ENCODE peak calls at places on chromosomes 4 and X, in six cellular contexts. N, U, K, G, V and A are unnamed samples.

GRCh38 chrX:45850197-45850774 is 649.6 kb upstream of the DIPK2B start:
- DNase-seq in N (no peak), G (peak), V (peak), U (peak), K (no peak), A (peak)

GRCh38 chr4:137609693-137610450 is 77.6 kb upstream of the PCDH18 start:
- DNase-seq in V (peak), U (peak), K (no peak), N (no peak), G (peak), A (no peak)

GRCh38 chr4:38928886-38929285 is 61.3 kb downstream of the FAM114A1 start:
- DNase-seq in K (no peak), V (no peak), U (no peak), G (no peak), N (no peak), A (no peak)

GRCh38 chrX:51802917-51803688 is 59.9 kb downstream of the GSPT2 start:
- DNase-seq in G (peak), U (peak), N (peak), K (peak), V (peak), A (no peak)

GRCh38 chr4:169658970-169659735 is 38.8 kb downstream of the CLCN3 start:
- DNase-seq in K (no peak), U (peak), N (no peak), V (peak), G (no peak), A (no peak)

GRCh38 chr4:17055788-17056187 is 157.3 kb upstream of the LDB2 start:
- DNase-seq in K (no peak), N (no peak), V (peak), U (peak), G (peak), A (no peak)

GRCh38 chr4:54226399-54227260 is 2.5 kb upstream of the PDGFRA start:
- DNase-seq in V (peak), G (peak), K (peak), U (peak), N (no peak), A (no peak)

GRCh38 chrX:54042609-54043010 is 1.7 kb downstream of the PHF8 start:
- DNase-seq in K (peak), N (peak), V (peak), G (peak), U (peak), A (peak)

GRCh38 chr4:154399259-154399974 is 92.2 kb downstream of the DCHS2 start:
- DNase-seq in G (peak), V (peak), K (peak), N (no peak), U (peak), A (peak)

GRCh38 chr4:47219586-47219985 is 188.2 kb downstream of the GABRB1 start:
- DNase-seq in K (no peak), N (no peak), G (no peak), V (no peak), U (no peak), A (no peak)

GRCh38 chrX:40544343-40545250 is 36.2 kb upstream of the ATP6AP2 start:
- DNase-seq in V (peak), K (no peak), G (no peak), N (no peak), U (peak), A (peak)

GRCh38 chr4:61202100-61202637 is 2.0 kb downstream of the ADGRL3 start:
- DNase-seq in V (no peak), G (peak), U (no peak), N (no peak), K (no peak), A (no peak)

GRCh38 chr4:143224255-143224654 is 39.5 kb downstream of the USP38 start:
- DNase-seq in U (peak), V (no peak), N (no peak), G (no peak), K (no peak), A (no peak)

GRCh38 chr4:82599336-82599735 is 37.5 kb upstream of the TMEM150C start:
- DNase-seq in U (no peak), K (peak), G (no peak), N (no peak), V (no peak), A (no peak)

GRCh38 chr4:69497886-69498395 is 2.2 kb upstream of the UGT2B4 start:
- DNase-seq in N (no peak), G (peak), V (no peak), U (no peak), K (no peak), A (no peak)

GRCh38 chr4:103934178-103934789 is 214.5 kb upstream of the TACR3 start:
- DNase-seq in N (peak), G (peak), K (peak), U (peak), V (peak), A (peak)

GRCh38 chr4:161650812-161651211 is 513.0 kb downstream of the FSTL5 start:
- DNase-seq in N (no peak), U (no peak), K (no peak), V (no peak), G (no peak), A (no peak)

GRCh38 chrX:123425471-123425870 is 241.4 kb downstream of the GRIA3 start:
- DNase-seq in N (no peak), K (no peak), G (no peak), V (peak), U (peak), A (no peak)

GRCh38 chrX:23610491-23610890 is 56.8 kb upstream of the PRDX4 start:
- DNase-seq in N (no peak), K (no peak), G (no peak), V (peak), U (no peak), A (no peak)

GRCh38 chrX:47202877-47203276 is 9.2 kb downstream of the UBA1 start:
- DNase-seq in U (no peak), G (no peak), K (no peak), N (no peak), V (no peak), A (no peak)

GRCh38 chr4:27123050-27123768 is 262.6 kb downstream of the STIM2 start:
- DNase-seq in U (no peak), G (peak), V (no peak), N (no peak), K (no peak), A (no peak)

GRCh38 chrX:23901065-23901464 is 6.7 kb downstream of the APOO start:
- DNase-seq in U (peak), V (peak), G (peak), K (peak), N (no peak), A (no peak)

GRCh38 chr4:120198411-120198810 is 131.8 kb upstream of the MAD2L1 start:
- DNase-seq in G (peak), N (peak), V (no peak), K (no peak), U (no peak), A (no peak)

GRCh38 chr4:4328840-4329239 is 38.8 kb downstream of the ZBTB49 start:
- DNase-seq in V (no peak), N (no peak), G (no peak), K (no peak), U (no peak), A (no peak)

GRCh38 chr4:169314906-169315305 is 44.1 kb upstream of the SH3RF1 start:
- DNase-seq in G (peak), K (peak), N (peak), U (peak), V (peak), A (peak)